ENCODE peak calls at places on chromosome 11, in seven cellular contexts. F, G, H, U, R, C and A are unnamed samples.

GRCh38 chr11:2944953-2945756 is 15.9 kb upstream of the PHLDA2 start:
- DNase-seq in F (no peak), C (no peak), H (no peak), U (peak; percentile 96), R (peak; percentile 46), G (peak; percentile 33), A (no peak)

GRCh38 chr11:35237860-35238715 is 99.1 kb downstream of the CD44 start:
- DNase-seq in H (no peak), F (peak; percentile 89), U (peak; percentile 80), G (no peak), C (peak; percentile 49), R (no peak), A (peak; percentile 52)

GRCh38 chr11:69242583-69242940 is 51.4 kb upstream of the MYEOV start:
- DNase-seq in C (no peak), G (no peak), F (no peak), U (no peak), H (no peak), R (no peak), A (no peak)

GRCh38 chr11:125235006-125235405 is 70.5 kb downstream of the PKNOX2 start:
- DNase-seq in R (no peak), C (no peak), H (no peak), U (no peak), F (no peak), G (no peak), A (no peak)

GRCh38 chr11:5247479-5248192 is 2.0 kb downstream of the HBG1 start:
- DNase-seq in H (no peak), R (no peak), U (no peak), G (no peak), F (no peak), C (no peak), A (no peak)

GRCh38 chr11:44761546-44761961 is 34.8 kb downstream of the TSPAN18 start:
- DNase-seq in F (no peak), H (no peak), R (no peak), G (no peak), U (no peak), C (no peak), A (no peak)

GRCh38 chr11:65418431-65418680 is 4.2 kb upstream of the NEAT1 start:
- DNase-seq in U (no peak), F (no peak), R (no peak), G (no peak), H (no peak), C (no peak), A (no peak)

GRCh38 chr11:31943056-31943780 is 132.1 kb upstream of the PAX6 start:
- DNase-seq in G (no peak), R (no peak), H (no peak), C (no peak), F (peak; percentile 56), U (no peak), A (no peak)